ENCODE peak calls at places on chromosomes 7 and 10, in nine cellular contexts. Y is fibroblast of lung; D is lower lobe of right lung; J is A549; N is PC-9; S is effector memory CD4-positive, alpha-beta T cell; C is adrenal gland; P is tibial nerve; H is coronary artery. M is an unnamed sample.

GRCh38 chr7:20508109-20508508 is 107.4 kb upstream of the ABCB5 start:
- DNase-seq in Y (no peak), D (no peak), J (peak; percentile 14), N (peak; percentile 27), S (no peak), C (no peak), P (no peak), H (no peak), M (no peak)

GRCh38 chr7:73539709-73540108 is 17.6 kb upstream of the BAZ1B start:
- DNase-seq in Y (no peak), D (no peak), J (no peak), N (no peak), S (no peak), C (no peak), P (no peak), H (no peak), M (no peak)

GRCh38 chr10:34031410-34031809 is 696.9 kb upstream of the NRP1 start:
- DNase-seq in Y (peak; percentile 95), D (no peak), J (no peak), N (no peak), S (no peak), C (peak; percentile 23), P (peak; percentile 50), H (peak; percentile 74), M (no peak)

GRCh38 chr7:44466300-44467216 is 23.9 kb downstream of the NUDCD3 start:
- DNase-seq in Y (peak; percentile 36), D (no peak), J (no peak), N (no peak), S (no peak), C (no peak), P (no peak), H (no peak), M (no peak)

GRCh38 chr10:98376485-98376884 is 38.5 kb downstream of the PYROXD2 start:
- DNase-seq in Y (peak; percentile 50), D (no peak), J (no peak), N (peak; percentile 49), S (no peak), C (no peak), P (no peak), H (no peak), M (no peak)

GRCh38 chr7:7704867-7705266 is 13.5 kb downstream of the RPA3 start:
- DNase-seq in Y (no peak), D (no peak), J (no peak), N (no peak), S (no peak), C (no peak), P (no peak), H (no peak), M (no peak)

GRCh38 chr10:113313048-113313611 is 239.7 kb upstream of the HABP2 start:
- DNase-seq in Y (no peak), D (no peak), J (no peak), N (no peak), S (no peak), C (no peak), P (no peak), H (no peak), M (no peak)

GRCh38 chr10:64112697-64113367 is 591.6 kb downstream of the REEP3 start:
- DNase-seq in Y (no peak), D (no peak), J (no peak), N (no peak), S (no peak), C (no peak), P (no peak), H (no peak), M (no peak)

GRCh38 chr7:69624431-69624830 is 26.2 kb downstream of the AUTS2 start:
- DNase-seq in Y (no peak), D (no peak), J (no peak), N (no peak), S (no peak), C (no peak), P (no peak), H (no peak), M (no peak)

GRCh38 chr7:29807179-29807841 is 1.0 kb downstream of the WIPF3 start:
- DNase-seq in Y (no peak), D (no peak), J (peak; percentile 47), N (peak; percentile 24), S (no peak), C (peak; percentile 56), P (no peak), H (peak; percentile 74), M (no peak)

GRCh38 chr7:11593322-11593721 is 238.7 kb downstream of the THSD7A start:
- DNase-seq in Y (no peak), D (no peak), J (no peak), N (no peak), S (no peak), C (no peak), P (no peak), H (no peak), M (no peak)

GRCh38 chr7:18200855-18201254 is 173.2 kb upstream of the PRPS1L1 start:
- DNase-seq in Y (no peak), D (no peak), J (no peak), N (no peak), S (no peak), C (no peak), P (no peak), H (no peak), M (no peak)
- H3K27ac ChIP-seq in Y (no peak overlapping the region), D (no peak overlapping the region), J (no peak overlapping the region), N (no peak overlapping the region), S (no peak overlapping the region), C (no peak overlapping the region), P (no peak overlapping the region), H (no peak overlapping the region), M (peak overlapping the region; percentile 27)

GRCh38 chr7:138978541-138979184 is 2.5 kb downstream of the KIAA1549 start:
- DNase-seq in Y (no peak), D (no peak), J (no peak), N (peak; percentile 44), S (no peak), C (no peak), P (no peak), H (no peak), M (no peak)

GRCh38 chr7:138974103-138974502 is 7.1 kb downstream of the KIAA1549 start:
- DNase-seq in Y (no peak), D (no peak), J (no peak), N (no peak), S (no peak), C (no peak), P (no peak), H (no peak), M (no peak)

GRCh38 chr7:138974675-138975237 is 6.4 kb downstream of the KIAA1549 start:
- DNase-seq in Y (no peak), D (no peak), J (no peak), N (no peak), S (no peak), C (no peak), P (no peak), H (no peak), M (no peak)

GRCh38 chr7:138979226-138979979 is 1.8 kb downstream of the KIAA1549 start:
- DNase-seq in Y (peak; percentile 17), D (no peak), J (peak; percentile 43), N (peak; percentile 51), S (no peak), C (peak; percentile 11), P (no peak), H (no peak), M (no peak)

DNA sequence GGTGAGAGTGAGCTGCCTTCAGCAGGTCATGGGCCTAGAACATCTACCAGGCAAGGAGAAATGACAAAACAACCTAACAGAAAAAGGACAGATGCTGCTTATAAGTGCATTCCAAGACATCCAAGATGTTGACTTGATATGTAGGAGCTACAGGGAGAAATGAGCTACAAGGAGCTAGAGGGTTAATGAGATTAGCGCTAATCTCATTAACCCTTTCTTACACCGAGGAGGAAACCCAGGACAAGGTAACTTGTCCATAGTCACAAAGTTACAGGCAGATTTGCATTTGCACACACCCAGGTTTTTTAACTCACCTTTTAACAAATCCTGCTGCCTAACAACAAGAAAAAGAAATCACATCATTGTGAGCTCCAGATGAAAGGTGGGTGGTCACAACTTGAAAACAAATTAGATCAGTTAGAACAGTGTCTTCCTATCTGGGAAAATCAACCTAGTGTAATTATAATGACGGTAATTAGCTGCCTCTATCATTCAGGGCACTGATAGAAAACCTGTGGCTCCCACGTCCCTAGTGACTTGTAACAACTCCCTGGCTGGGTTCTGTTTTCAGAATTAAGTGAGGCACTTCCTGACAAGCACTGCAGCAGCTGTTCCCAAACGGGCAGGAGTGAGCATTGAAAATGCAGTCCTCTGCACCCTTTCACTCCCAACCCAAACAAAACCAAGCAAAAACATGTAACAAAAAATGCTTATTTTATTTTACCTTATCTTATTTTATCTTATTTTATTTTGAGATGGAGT is 5.7 kb downstream of the KIAA1549 start:
- DNase-seq in Y (no peak), D (no peak), J (no peak), N (no peak), S (no peak), C (no peak), P (no peak), H (no peak), M (no peak)
- H3K4me3 ChIP-seq in Y (no peak overlapping the region), D (no peak overlapping the region), J (no peak overlapping the region), N (no peak overlapping the region), S (no peak overlapping the region), C (no peak overlapping the region), P (no peak overlapping the region), H (no peak overlapping the region), M (no peak overlapping the region)

GRCh38 chr7:26193432-26194206 is 6.9 kb downstream of the HNRNPA2B1 start:
- DNase-seq in Y (no peak), D (no peak), J (no peak), N (no peak), S (no peak), C (no peak), P (no peak), H (no peak), M (no peak)

GRCh38 chr7:26197153-26198115 is 3.1 kb downstream of the HNRNPA2B1 start:
- DNase-seq in Y (no peak), D (no peak), J (no peak), N (no peak), S (no peak), C (no peak), P (no peak), H (no peak), M (no peak)

GRCh38 chr7:26195182-26195581 is 5.4 kb downstream of the HNRNPA2B1 start:
- DNase-seq in Y (no peak), D (no peak), J (no peak), N (no peak), S (no peak), C (no peak), P (no peak), H (no peak), M (no peak)

GRCh38 chr7:26196305-26196704 is 4.2 kb downstream of the HNRNPA2B1 start:
- DNase-seq in Y (no peak), D (no peak), J (no peak), N (no peak), S (no peak), C (no peak), P (no peak), H (no peak), M (no peak)

GRCh38 chr7:26195867-26196266 is 4.7 kb downstream of the HNRNPA2B1 start:
- DNase-seq in Y (no peak), D (no peak), J (no peak), N (no peak), S (no peak), C (no peak), P (no peak), H (no peak), M (no peak)
- H3K27ac ChIP-seq in Y (no peak overlapping the region), D (no peak overlapping the region), J (no peak overlapping the region), N (peak overlapping the region; percentile 92), S (peak overlapping the region; percentile 51), C (no peak overlapping the region), P (peak overlapping the region; percentile 18), H (no peak overlapping the region), M (no peak overlapping the region)

DNA sequence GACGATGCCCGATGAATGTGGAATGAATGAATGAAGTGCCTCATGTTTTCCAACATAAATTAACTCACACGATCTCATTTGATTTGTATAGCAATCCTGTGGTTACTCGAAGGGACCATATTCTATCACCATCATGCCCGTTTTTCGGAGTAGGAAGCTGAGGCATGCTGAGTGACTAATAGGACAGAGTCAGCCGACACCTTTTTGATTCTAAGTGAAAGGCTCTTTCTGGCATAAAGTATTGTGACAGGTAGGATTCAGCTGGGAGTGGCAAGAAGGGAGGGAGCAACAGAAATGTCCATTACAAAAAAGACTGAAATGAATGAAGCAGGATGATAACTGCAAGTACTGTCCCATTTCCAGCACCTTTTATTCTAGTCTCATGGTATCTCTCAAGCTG is 55.7 kb downstream of the KLRG2 start:
- DNase-seq in Y (no peak), D (no peak), J (no peak), N (no peak), S (no peak), C (no peak), P (no peak), H (no peak), M (no peak)
- H3K4me3 ChIP-seq in Y (no peak overlapping the region), D (no peak overlapping the region), J (no peak overlapping the region), N (no peak overlapping the region), S (no peak overlapping the region), C (no peak overlapping the region), P (no peak overlapping the region), H (no peak overlapping the region), M (no peak overlapping the region)